ENCODE peak calls at places on chromosomes 1 and 21, in eight cellular contexts. D is kidney glomerular epithelial cell; O is effector memory CD8-positive, alpha-beta T cell; Z is stimulated activated CD4-positive, alpha-beta T cell treated with anti-CD3 and anti-CD28 coated beads, Interleukin-15, amount 100 ng/mL, for 1 hour; Y is WTC11; E is HT-29; C is AG04449; Q is GM04504. P is an unnamed sample.

GRCh38 chr1:244315996-244316395 is 135.7 kb downstream of the ADSS2 start:
- DNase-seq in D (no peak), O (no peak), Z (no peak), Y (no peak), E (no peak), C (no peak), Q (no peak), P (no peak)

GRCh38 chr1:173868266-173869107 is at the start of gene ZBTB37:
- DNase-seq in D (peak), O (peak), Z (peak), Y (peak), E (peak), C (no peak), Q (peak), P (peak)

GRCh38 chr21:45302082-45303061 is 14.7 kb upstream of the POFUT2 start:
- DNase-seq in D (no peak), O (peak), Z (peak), Y (no peak), E (no peak), C (no peak), Q (no peak), P (no peak)

GRCh38 chr1:82775402-82776000 is 974.8 kb downstream of the ADGRL2 start:
- DNase-seq in D (no peak), O (no peak), Z (peak), Y (peak), E (peak), C (no peak), Q (no peak), P (no peak)

GRCh38 chr21:39088831-39089380 is 94.3 kb downstream of the PSMG1 start:
- DNase-seq in D (peak), O (no peak), Z (no peak), Y (no peak), E (peak), C (no peak), Q (no peak), P (no peak)

GRCh38 chr1:59427155-59427554 is 130.3 kb downstream of the FGGY start:
- DNase-seq in D (peak), O (no peak), Z (no peak), Y (no peak), E (peak), C (no peak), Q (peak), P (peak)

GRCh38 chr21:16082038-16082816 is 352.4 kb downstream of the USP25 start:
- DNase-seq in D (peak), O (no peak), Z (no peak), Y (no peak), E (no peak), C (no peak), Q (no peak), P (no peak)

GRCh38 chr1:150484861-150485260 is 2.4 kb upstream of the TARS2 start:
- DNase-seq in D (peak), O (no peak), Z (no peak), Y (no peak), E (peak), C (no peak), Q (peak), P (no peak)

GRCh38 chr1:219220945-219221344 is 47.3 kb downstream of the LYPLAL1 start:
- DNase-seq in D (no peak), O (no peak), Z (no peak), Y (no peak), E (no peak), C (no peak), Q (no peak), P (no peak)

GRCh38 chr1:197985340-197985739 is 68.2 kb downstream of the LHX9 start:
- DNase-seq in D (no peak), O (no peak), Z (no peak), Y (no peak), E (no peak), C (no peak), Q (no peak), P (no peak)

GRCh38 chr1:42240964-42241755 is 76.6 kb upstream of the GUCA2A start:
- DNase-seq in D (no peak), O (no peak), Z (no peak), Y (no peak), E (no peak), C (no peak), Q (no peak), P (no peak)

GRCh38 chr1:32684167-32684811 is 18.3 kb downstream of the SYNC start:
- DNase-seq in D (no peak), O (no peak), Z (no peak), Y (no peak), E (no peak), C (no peak), Q (peak), P (no peak)

GRCh38 chr1:72369358-72369757 is 87.0 kb upstream of the NEGR1 start:
- DNase-seq in D (no peak), O (no peak), Z (no peak), Y (no peak), E (no peak), C (no peak), Q (no peak), P (no peak)

GRCh38 chr1:225762444-225762843 is 15.2 kb upstream of the SRP9 start:
- DNase-seq in D (peak), O (no peak), Z (no peak), Y (no peak), E (no peak), C (no peak), Q (no peak), P (no peak)

GRCh38 chr1:234963180-234963903 is 165.3 kb downstream of the TOMM20 start:
- DNase-seq in D (peak), O (peak), Z (peak), Y (no peak), E (peak), C (peak), Q (peak), P (no peak)

GRCh38 chr1:70720133-70720920 is 309.3 kb downstream of the CTH start:
- DNase-seq in D (no peak), O (no peak), Z (no peak), Y (no peak), E (no peak), C (no peak), Q (no peak), P (no peak)